ENCODE peak calls at places on chromosome 3, in five cellular contexts. D, E, G, I and F are unnamed samples. For H3K4me1, the result is how much of the 10 kb centered on the place peaks cover.

GRCh38 chr3:152356870-152357276 is 88.1 kb downstream of the MBNL1 start:
- DNase-seq in E (no peak), I (no peak), D (no peak), G (no peak), F (no peak)

GRCh38 chr3:117885046-117885445 is 1149.6 kb downstream of the IGSF11 start:
- DNase-seq in I (no peak), D (no peak), E (no peak), G (no peak), F (no peak)

GRCh38 chr3:172708905-172709775 is 1.7 kb downstream of the NCEH1 start:
- DNase-seq in E (no peak), G (no peak), I (no peak), D (no peak), F (no peak)

GRCh38 chr3:156576887-156577427 is 22.0 kb upstream of the SSR3 start:
- DNase-seq in G (no peak), E (no peak), I (no peak), D (no peak), F (no peak)

GRCh38 chr3:133991209-133991608 is 38.5 kb downstream of the SLCO2A1 start:
- DNase-seq in E (no peak), D (no peak), I (no peak), G (no peak), F (no peak)

GRCh38 chr3:125148016-125148812 is 64.3 kb downstream of the SLC12A8 start:
- DNase-seq in E (no peak), G (no peak), I (no peak), D (no peak), F (no peak)

GRCh38 chr3:23442598-23443383 is 239.7 kb downstream of the UBE2E2 start:
- DNase-seq in G (no peak), E (no peak), D (no peak), I (no peak), F (no peak)

GRCh38 chr3:80696280-80696679 is 928.5 kb upstream of the ROBO1 start:
- DNase-seq in E (peak), D (no peak), G (no peak), I (no peak), F (no peak)

GRCh38 chr3:36305929-36306520 is 74.3 kb upstream of the STAC start:
- DNase-seq in I (no peak), E (no peak), D (no peak), G (no peak), F (no peak)

GRCh38 chr3:81592101-81592500 is 169.3 kb downstream of the GBE1 start:
- DNase-seq in G (no peak), E (peak), I (no peak), D (no peak), F (no peak)

GRCh38 chr3:170128977-170129431 is 52.5 kb downstream of the PHC3 start:
- DNase-seq in E (no peak), D (no peak), G (no peak), I (no peak), F (no peak)

GRCh38 chr3:71127463-71128243 is 455.9 kb downstream of the FOXP1 start:
- DNase-seq in E (no peak), G (no peak), D (no peak), I (no peak), F (no peak)

GRCh38 chr3:61571516-61572336 is 10.4 kb downstream of the PTPRG start:
- DNase-seq in I (no peak), D (no peak), G (no peak), E (no peak), F (no peak)

GRCh38 chr3:28286595-28286994 is 45.2 kb downstream of the CMC1 start:
- DNase-seq in G (no peak), E (no peak), D (no peak), I (no peak), F (no peak)

GRCh38 chr3:175885196-175885766 is 1026.1 kb downstream of the NAALADL2 start:
- DNase-seq in I (no peak), D (no peak), E (no peak), G (no peak), F (no peak)

GRCh38 chr3:52272831-52273230 is 5.6 kb downstream of the WDR82 start:
- DNase-seq in G (no peak), D (no peak), I (no peak), E (no peak), F (no peak)

GRCh38 chr3:135041586-135041985 is 246.5 kb downstream of the EPHB1 start:
- DNase-seq in G (no peak), E (no peak), D (no peak), I (no peak), F (no peak)

GRCh38 chr3:155960060-155960459 is 89.6 kb downstream of the GMPS start:
- DNase-seq in I (no peak), E (no peak), D (no peak), G (no peak), F (no peak)

GRCh38 chr3:36891651-36892268 is 53.1 kb downstream of the TRANK1 start:
- DNase-seq in D (no peak), E (no peak), G (no peak), I (peak), F (no peak)

GRCh38 chr3:63578858-63579257 is 73.6 kb upstream of the SNTN start:
- DNase-seq in G (no peak), D (no peak), E (no peak), I (no peak), F (no peak)

GRCh38 chr3:152964901-152965609 is 130.1 kb downstream of the P2RY1 start:
- DNase-seq in E (no peak), D (no peak), I (no peak), G (no peak), F (no peak)

GRCh38 chr3:115806501-115806900 is 183.2 kb downstream of the GAP43 start:
- DNase-seq in G (no peak), I (no peak), D (no peak), E (no peak), F (no peak)

GRCh38 chr3:195584543-195584870 is 767 bp upstream of the APOD start:
- DNase-seq in I (no peak), E (no peak), D (no peak), G (no peak), F (no peak)

GRCh38 chr3:10195692-10196091 is 31.0 kb downstream of the IRAK2 start:
- DNase-seq in D (no peak), E (no peak), I (no peak), G (no peak), F (no peak)

GRCh38 chr3:10196389-10197052 is 31.8 kb downstream of the IRAK2 start:
- DNase-seq in D (no peak), G (no peak), E (no peak), I (no peak), F (no peak)

GRCh38 chr3:10194328-10195071 is 29.8 kb downstream of the IRAK2 start:
- DNase-seq in E (no peak), I (no peak), G (no peak), D (no peak), F (no peak)

GRCh38 chr3:10198761-10199688 is 34.3 kb downstream of the IRAK2 start:
- DNase-seq in E (peak), I (peak), G (no peak), D (no peak), F (peak)

GRCh38 chr3:10198226-10198625 is 33.5 kb downstream of the IRAK2 start:
- DNase-seq in G (no peak), D (no peak), I (peak), E (no peak), F (no peak)
- H3K4me1 ChIP-seq in G (half or more), D (under half), I (under half), E (half or more), F (half or more)

DNA sequence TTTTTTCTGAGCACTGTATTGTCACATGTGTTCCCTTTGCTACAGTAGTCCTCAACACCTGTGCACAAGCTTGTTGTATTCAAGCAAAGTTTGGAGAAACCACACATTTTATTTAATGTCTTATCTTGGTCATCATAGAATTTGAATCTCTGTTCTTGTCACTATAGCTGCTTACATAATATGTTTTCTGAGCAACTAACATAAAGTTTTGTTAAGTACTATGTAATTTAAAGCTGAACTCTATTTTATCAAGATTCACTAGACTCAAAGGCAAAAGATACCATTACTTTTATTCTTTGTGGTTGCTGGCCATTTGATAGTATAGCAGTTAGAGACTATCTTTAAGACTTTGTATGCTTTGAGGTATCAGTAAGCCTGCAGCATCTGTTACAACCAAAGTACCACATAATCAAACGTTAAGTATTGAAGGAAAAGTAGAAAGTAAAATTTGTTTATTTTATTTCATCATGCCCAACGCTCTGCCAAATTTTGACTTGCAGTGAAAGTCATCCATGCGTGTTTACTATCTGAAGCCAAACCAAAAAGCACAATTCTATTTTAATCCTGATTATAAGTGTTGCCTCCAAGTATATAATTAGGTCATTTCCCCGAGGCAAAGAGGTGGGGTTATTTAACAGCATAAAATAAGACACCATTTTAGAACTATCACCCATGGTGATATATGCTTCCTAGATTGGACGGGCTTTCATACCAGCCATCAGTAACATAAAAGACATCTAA is 10.3 kb upstream of the ABHD10 start:
- DNase-seq in D (no peak), E (no peak), I (no peak), G (no peak), F (no peak)
- H3K4me1 ChIP-seq in D (under half), E (under half), I (under half), G (under half), F (under half)

DNA sequence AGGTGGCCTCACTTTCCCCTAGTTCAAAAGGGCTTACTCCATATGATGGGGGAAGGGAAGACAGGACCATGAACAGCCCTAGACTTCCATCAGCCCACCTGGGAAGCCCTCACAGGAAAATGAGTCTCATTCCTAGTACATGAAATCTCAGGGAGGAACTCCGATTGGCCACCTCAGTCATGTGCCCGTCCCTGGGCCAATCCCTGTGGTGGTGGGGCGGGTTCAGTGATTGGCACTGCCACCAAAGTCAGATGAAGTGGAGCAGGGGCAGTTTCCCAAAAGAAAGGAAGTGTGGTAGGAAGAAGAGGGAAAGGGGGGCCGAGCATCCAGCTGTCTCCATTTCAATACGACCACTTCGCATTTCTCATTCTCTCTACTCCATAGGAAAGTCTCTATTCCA is 25.9 kb upstream of the GP9 start:
- DNase-seq in D (peak), E (no peak), G (no peak), I (no peak), F (no peak)
- H3K4me1 ChIP-seq in D (under half), E (under half), G (under half), I (under half), F (under half)

DNA sequence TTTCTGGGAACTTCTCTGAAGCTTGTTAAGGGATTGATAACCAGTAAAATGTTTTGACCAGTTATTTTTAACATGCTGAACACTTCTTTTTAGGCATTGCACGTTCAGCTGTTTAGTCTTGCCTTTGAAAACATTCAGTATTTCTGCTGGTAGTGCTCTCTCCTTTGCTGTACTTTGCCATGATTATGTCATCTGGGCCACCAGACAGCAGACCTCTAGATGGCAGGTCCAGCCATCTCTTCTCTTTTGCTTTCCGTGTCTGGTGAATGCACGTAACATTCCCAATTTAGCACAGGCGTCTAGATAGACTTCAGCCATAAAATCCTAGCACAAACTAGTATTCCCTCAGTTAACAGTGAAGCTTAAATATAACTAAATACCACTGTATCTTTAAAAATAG is 57.8 kb downstream of the RAB7A start:
- DNase-seq in I (no peak), G (no peak), D (no peak), E (no peak), F (no peak)
- H3K4me1 ChIP-seq in I (half or more), G (half or more), D (under half), E (under half), F (under half)

DNA sequence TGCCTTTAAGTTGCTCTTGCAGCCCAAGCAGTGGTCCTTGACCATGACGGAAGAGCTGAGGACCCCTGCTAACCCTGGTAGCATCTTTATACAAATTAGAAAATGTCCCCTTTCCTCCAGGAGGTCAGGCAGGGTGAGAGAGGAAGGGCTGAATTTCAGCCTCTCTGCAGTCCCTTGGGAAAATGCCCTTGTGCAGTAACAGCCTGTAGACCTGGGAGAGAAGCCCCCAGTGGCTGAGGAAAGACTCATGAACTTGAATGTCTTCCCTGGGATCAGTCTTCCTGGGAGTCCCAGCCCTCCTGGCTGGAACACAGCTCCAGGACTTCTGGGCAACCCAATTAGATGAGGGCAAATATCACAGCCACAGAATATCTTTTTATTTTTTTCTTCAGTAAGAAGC is 113.3 kb downstream of the CD47 start:
- DNase-seq in G (no peak), I (no peak), D (no peak), E (no peak), F (no peak)
- H3K4me1 ChIP-seq in G (under half), I (under half), D (under half), E (under half), F (under half)